ENCODE peak calls at places on chromosomes 4 and X, in nine cellular contexts. One of them, this sample, is unnamed.

GRCh38 chr4:14749910-14750309 is 252.4 kb upstream of the CPEB2 start:
- DNase-seq in heart left ventricle: peak; percentile 36
- DNase-seq in CD8-positive, alpha-beta T cell: no peak
- DNase-seq in endothelial cell of umbilical vein: no peak
- DNase-seq in neural progenitor cell: peak; percentile 35
- DNase-seq in SJSA1: no peak
- DNase-seq in aorta: no peak
- DNase-seq in vagina: no peak
- DNase-seq in CD4-positive, alpha-beta memory T cell: no peak
- DNase-seq in this sample: peak; percentile 2

GRCh38 chrX:132331000-132331399 is 111.8 kb upstream of the RAP2C start:
- DNase-seq in heart left ventricle: no peak
- DNase-seq in CD8-positive, alpha-beta T cell: no peak
- DNase-seq in endothelial cell of umbilical vein: no peak
- DNase-seq in neural progenitor cell: no peak
- DNase-seq in SJSA1: no peak
- DNase-seq in aorta: no peak
- DNase-seq in vagina: no peak
- DNase-seq in CD4-positive, alpha-beta memory T cell: no peak
- DNase-seq in this sample: no peak

GRCh38 chrX:148995661-148996060 is 495.2 kb downstream of the AFF2 start:
- DNase-seq in heart left ventricle: no peak
- DNase-seq in CD8-positive, alpha-beta T cell: no peak
- DNase-seq in endothelial cell of umbilical vein: no peak
- DNase-seq in neural progenitor cell: no peak
- DNase-seq in SJSA1: no peak
- DNase-seq in aorta: no peak
- DNase-seq in vagina: no peak
- DNase-seq in CD4-positive, alpha-beta memory T cell: no peak
- DNase-seq in this sample: no peak

GRCh38 chr4:7328913-7329638 is 105.7 kb downstream of the PSAPL1 start:
- DNase-seq in heart left ventricle: peak; percentile 61
- DNase-seq in CD8-positive, alpha-beta T cell: no peak
- DNase-seq in endothelial cell of umbilical vein: peak; percentile 6
- DNase-seq in neural progenitor cell: no peak
- DNase-seq in SJSA1: peak; percentile 72
- DNase-seq in aorta: peak; percentile 92
- DNase-seq in vagina: no peak
- DNase-seq in CD4-positive, alpha-beta memory T cell: no peak
- DNase-seq in this sample: peak; percentile 56

GRCh38 chrX:130330706-130331105 is 9.0 kb upstream of the SLC25A14 start:
- DNase-seq in heart left ventricle: peak; percentile 18
- DNase-seq in CD8-positive, alpha-beta T cell: peak; percentile 52
- DNase-seq in endothelial cell of umbilical vein: peak; percentile 35
- DNase-seq in neural progenitor cell: peak; percentile 60
- DNase-seq in SJSA1: peak; percentile 44
- DNase-seq in aorta: no peak
- DNase-seq in vagina: no peak
- DNase-seq in CD4-positive, alpha-beta memory T cell: peak; percentile 14
- DNase-seq in this sample: no peak

GRCh38 chrX:153780678-153781427 is at the start of gene SRPK3:
- DNase-seq in heart left ventricle: peak; percentile 50
- DNase-seq in CD8-positive, alpha-beta T cell: no peak
- DNase-seq in endothelial cell of umbilical vein: no peak
- DNase-seq in neural progenitor cell: no peak
- DNase-seq in SJSA1: no peak
- DNase-seq in aorta: no peak
- DNase-seq in vagina: no peak
- DNase-seq in CD4-positive, alpha-beta memory T cell: no peak
- DNase-seq in this sample: no peak

GRCh38 chrX:50536955-50537354 is 66.3 kb upstream of the DGKK start:
- DNase-seq in heart left ventricle: no peak
- DNase-seq in CD8-positive, alpha-beta T cell: no peak
- DNase-seq in endothelial cell of umbilical vein: no peak
- DNase-seq in neural progenitor cell: no peak
- DNase-seq in SJSA1: no peak
- DNase-seq in aorta: no peak
- DNase-seq in vagina: no peak
- DNase-seq in CD4-positive, alpha-beta memory T cell: no peak
- DNase-seq in this sample: no peak

GRCh38 chr4:56990109-56990508 is 11.4 kb downstream of the POLR2B start:
- DNase-seq in heart left ventricle: no peak
- DNase-seq in CD8-positive, alpha-beta T cell: no peak
- DNase-seq in endothelial cell of umbilical vein: no peak
- DNase-seq in neural progenitor cell: no peak
- DNase-seq in SJSA1: no peak
- DNase-seq in aorta: no peak
- DNase-seq in vagina: no peak
- DNase-seq in CD4-positive, alpha-beta memory T cell: no peak
- DNase-seq in this sample: no peak

GRCh38 chr4:78629991-78630541 is 78.5 kb downstream of the ANXA3 start:
- DNase-seq in heart left ventricle: no peak
- DNase-seq in CD8-positive, alpha-beta T cell: no peak
- DNase-seq in endothelial cell of umbilical vein: no peak
- DNase-seq in neural progenitor cell: no peak
- DNase-seq in SJSA1: no peak
- DNase-seq in aorta: no peak
- DNase-seq in vagina: no peak
- DNase-seq in CD4-positive, alpha-beta memory T cell: no peak
- DNase-seq in this sample: no peak

GRCh38 chr4:87018751-87019150 is 83.9 kb downstream of the AFF1 start:
- DNase-seq in heart left ventricle: no peak
- DNase-seq in CD8-positive, alpha-beta T cell: no peak
- DNase-seq in endothelial cell of umbilical vein: no peak
- DNase-seq in neural progenitor cell: no peak
- DNase-seq in SJSA1: no peak
- DNase-seq in aorta: no peak
- DNase-seq in vagina: no peak
- DNase-seq in CD4-positive, alpha-beta memory T cell: no peak
- DNase-seq in this sample: no peak
- H3K27ac ChIP-seq in heart left ventricle: peak overlapping the region; percentile 23
- H3K27ac ChIP-seq in CD8-positive, alpha-beta T cell: no peak overlapping the region
- H3K27ac ChIP-seq in endothelial cell of umbilical vein: no peak overlapping the region
- H3K27ac ChIP-seq in neural progenitor cell: no peak overlapping the region
- H3K27ac ChIP-seq in SJSA1: no peak overlapping the region
- H3K27ac ChIP-seq in aorta: no peak overlapping the region
- H3K27ac ChIP-seq in vagina: peak overlapping the region; percentile 81
- H3K27ac ChIP-seq in CD4-positive, alpha-beta memory T cell: no peak overlapping the region
- H3K27ac ChIP-seq in this sample: no peak overlapping the region

DNA sequence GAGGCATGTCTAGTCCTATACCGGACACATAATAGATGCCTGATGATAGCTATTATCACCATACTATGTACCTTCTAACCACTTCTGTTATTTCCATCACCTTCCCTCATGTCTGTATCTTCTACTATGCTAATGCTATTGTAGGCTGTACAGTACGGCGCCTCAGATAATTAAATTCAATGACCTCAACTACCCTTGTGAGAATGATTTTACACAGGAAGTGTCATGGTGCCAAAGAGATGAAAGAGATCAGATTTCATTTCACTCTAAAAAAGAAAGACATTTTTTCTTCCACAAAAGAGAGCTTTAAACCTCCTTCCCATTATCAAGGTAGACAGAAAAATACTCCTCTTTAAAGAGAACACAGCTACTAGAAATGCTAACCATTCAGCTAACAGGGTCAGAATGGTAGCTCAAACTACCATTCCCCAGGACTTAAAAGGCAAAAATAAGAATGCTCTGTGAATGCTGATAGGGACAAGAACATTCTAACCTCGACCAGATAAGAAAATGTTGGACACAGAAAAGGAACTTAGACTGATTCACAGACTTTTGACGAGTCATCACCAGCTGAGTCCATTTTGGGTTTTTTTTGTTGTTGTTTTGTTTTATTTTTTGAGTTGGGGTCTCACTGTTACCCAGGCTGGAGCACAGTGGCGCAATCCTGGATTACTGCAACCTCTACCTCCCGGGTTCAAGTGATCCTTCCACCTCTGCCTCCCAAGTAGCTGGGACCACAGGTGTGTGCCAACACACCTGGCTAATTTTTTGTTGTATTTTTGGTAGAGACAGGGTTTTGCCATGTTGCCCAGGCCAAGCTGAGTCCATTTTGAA is 99.2 kb upstream of the RAPGEF2 start:
- DNase-seq in heart left ventricle: no peak
- DNase-seq in CD8-positive, alpha-beta T cell: no peak
- DNase-seq in endothelial cell of umbilical vein: peak; percentile 81
- DNase-seq in neural progenitor cell: no peak
- DNase-seq in SJSA1: no peak
- DNase-seq in aorta: no peak
- DNase-seq in vagina: no peak
- DNase-seq in CD4-positive, alpha-beta memory T cell: no peak
- DNase-seq in this sample: no peak
- H3K27ac ChIP-seq in heart left ventricle: no peak overlapping the region
- H3K27ac ChIP-seq in CD8-positive, alpha-beta T cell: no peak overlapping the region
- H3K27ac ChIP-seq in endothelial cell of umbilical vein: peak overlapping the region; percentile 94
- H3K27ac ChIP-seq in neural progenitor cell: no peak overlapping the region
- H3K27ac ChIP-seq in SJSA1: no peak overlapping the region
- H3K27ac ChIP-seq in aorta: no peak overlapping the region
- H3K27ac ChIP-seq in vagina: no peak overlapping the region
- H3K27ac ChIP-seq in CD4-positive, alpha-beta memory T cell: no peak overlapping the region
- H3K27ac ChIP-seq in this sample: no peak overlapping the region

GRCh38 chrX:115693476-115693875 is 132.5 kb downstream of the PLS3 start:
- DNase-seq in heart left ventricle: no peak
- DNase-seq in CD8-positive, alpha-beta T cell: no peak
- DNase-seq in endothelial cell of umbilical vein: no peak
- DNase-seq in neural progenitor cell: peak; percentile 19
- DNase-seq in SJSA1: no peak
- DNase-seq in aorta: peak; percentile 28
- DNase-seq in vagina: no peak
- DNase-seq in CD4-positive, alpha-beta memory T cell: no peak
- DNase-seq in this sample: no peak

GRCh38 chrX:115696939-115697338 is 136.0 kb downstream of the PLS3 start:
- DNase-seq in heart left ventricle: no peak
- DNase-seq in CD8-positive, alpha-beta T cell: no peak
- DNase-seq in endothelial cell of umbilical vein: no peak
- DNase-seq in neural progenitor cell: no peak
- DNase-seq in SJSA1: no peak
- DNase-seq in aorta: no peak
- DNase-seq in vagina: no peak
- DNase-seq in CD4-positive, alpha-beta memory T cell: no peak
- DNase-seq in this sample: no peak

GRCh38 chrX:115690554-115691216 is 129.7 kb downstream of the PLS3 start:
- DNase-seq in heart left ventricle: peak; percentile 25
- DNase-seq in CD8-positive, alpha-beta T cell: no peak
- DNase-seq in endothelial cell of umbilical vein: peak; percentile 85
- DNase-seq in neural progenitor cell: peak; percentile 91
- DNase-seq in SJSA1: peak; percentile 57
- DNase-seq in aorta: peak; percentile 40
- DNase-seq in vagina: no peak
- DNase-seq in CD4-positive, alpha-beta memory T cell: peak; percentile 30
- DNase-seq in this sample: peak; percentile 25

GRCh38 chrX:115696039-115696438 is 135.1 kb downstream of the PLS3 start:
- DNase-seq in heart left ventricle: no peak
- DNase-seq in CD8-positive, alpha-beta T cell: no peak
- DNase-seq in endothelial cell of umbilical vein: no peak
- DNase-seq in neural progenitor cell: no peak
- DNase-seq in SJSA1: no peak
- DNase-seq in aorta: peak; percentile 63
- DNase-seq in vagina: no peak
- DNase-seq in CD4-positive, alpha-beta memory T cell: no peak
- DNase-seq in this sample: no peak

DNA sequence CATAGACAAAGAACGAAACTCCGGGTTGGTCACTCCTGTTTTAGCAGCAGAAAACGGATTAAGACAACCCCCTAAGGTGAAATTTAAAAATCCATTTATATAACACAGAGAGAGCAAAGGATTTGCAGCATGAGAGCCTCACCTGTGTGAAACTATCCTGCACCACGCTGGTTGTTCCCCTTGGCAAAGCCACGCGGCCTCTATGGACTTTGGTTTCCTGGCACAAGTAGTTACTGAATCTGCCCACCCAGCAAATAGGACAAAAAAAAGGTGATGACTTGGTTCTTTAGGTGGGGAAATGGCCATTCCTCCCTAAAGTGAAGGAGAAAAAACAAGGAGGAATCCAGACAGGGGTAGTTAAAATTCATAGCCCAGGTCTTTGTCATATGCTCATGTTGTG is 133.1 kb downstream of the PLS3 start:
- DNase-seq in heart left ventricle: no peak
- DNase-seq in CD8-positive, alpha-beta T cell: no peak
- DNase-seq in endothelial cell of umbilical vein: no peak
- DNase-seq in neural progenitor cell: no peak
- DNase-seq in SJSA1: no peak
- DNase-seq in aorta: no peak
- DNase-seq in vagina: no peak
- DNase-seq in CD4-positive, alpha-beta memory T cell: no peak
- DNase-seq in this sample: no peak
- H3K27ac ChIP-seq in heart left ventricle: no peak overlapping the region
- H3K27ac ChIP-seq in CD8-positive, alpha-beta T cell: no peak overlapping the region
- H3K27ac ChIP-seq in endothelial cell of umbilical vein: no peak overlapping the region
- H3K27ac ChIP-seq in neural progenitor cell: no peak overlapping the region
- H3K27ac ChIP-seq in SJSA1: no peak overlapping the region
- H3K27ac ChIP-seq in aorta: no peak overlapping the region
- H3K27ac ChIP-seq in vagina: no peak overlapping the region
- H3K27ac ChIP-seq in CD4-positive, alpha-beta memory T cell: no peak overlapping the region
- H3K27ac ChIP-seq in this sample: no peak overlapping the region

GRCh38 chr4:128661529-128661928 is 148.0 kb upstream of the JADE1 start:
- DNase-seq in heart left ventricle: no peak
- DNase-seq in CD8-positive, alpha-beta T cell: no peak
- DNase-seq in endothelial cell of umbilical vein: no peak
- DNase-seq in neural progenitor cell: no peak
- DNase-seq in SJSA1: no peak
- DNase-seq in aorta: no peak
- DNase-seq in vagina: no peak
- DNase-seq in CD4-positive, alpha-beta memory T cell: no peak
- DNase-seq in this sample: no peak

GRCh38 chr4:128660361-128660964 is 149.0 kb upstream of the JADE1 start:
- DNase-seq in heart left ventricle: no peak
- DNase-seq in CD8-positive, alpha-beta T cell: no peak
- DNase-seq in endothelial cell of umbilical vein: no peak
- DNase-seq in neural progenitor cell: no peak
- DNase-seq in SJSA1: no peak
- DNase-seq in aorta: no peak
- DNase-seq in vagina: no peak
- DNase-seq in CD4-positive, alpha-beta memory T cell: no peak
- DNase-seq in this sample: no peak

GRCh38 chr4:128654465-128654864 is 155.0 kb upstream of the JADE1 start:
- DNase-seq in heart left ventricle: no peak
- DNase-seq in CD8-positive, alpha-beta T cell: no peak
- DNase-seq in endothelial cell of umbilical vein: no peak
- DNase-seq in neural progenitor cell: peak; percentile 12
- DNase-seq in SJSA1: no peak
- DNase-seq in aorta: no peak
- DNase-seq in vagina: no peak
- DNase-seq in CD4-positive, alpha-beta memory T cell: no peak
- DNase-seq in this sample: no peak

GRCh38 chr4:128657638-128658037 is 151.9 kb upstream of the JADE1 start:
- DNase-seq in heart left ventricle: no peak
- DNase-seq in CD8-positive, alpha-beta T cell: no peak
- DNase-seq in endothelial cell of umbilical vein: no peak
- DNase-seq in neural progenitor cell: no peak
- DNase-seq in SJSA1: no peak
- DNase-seq in aorta: no peak
- DNase-seq in vagina: no peak
- DNase-seq in CD4-positive, alpha-beta memory T cell: no peak
- DNase-seq in this sample: no peak

DNA sequence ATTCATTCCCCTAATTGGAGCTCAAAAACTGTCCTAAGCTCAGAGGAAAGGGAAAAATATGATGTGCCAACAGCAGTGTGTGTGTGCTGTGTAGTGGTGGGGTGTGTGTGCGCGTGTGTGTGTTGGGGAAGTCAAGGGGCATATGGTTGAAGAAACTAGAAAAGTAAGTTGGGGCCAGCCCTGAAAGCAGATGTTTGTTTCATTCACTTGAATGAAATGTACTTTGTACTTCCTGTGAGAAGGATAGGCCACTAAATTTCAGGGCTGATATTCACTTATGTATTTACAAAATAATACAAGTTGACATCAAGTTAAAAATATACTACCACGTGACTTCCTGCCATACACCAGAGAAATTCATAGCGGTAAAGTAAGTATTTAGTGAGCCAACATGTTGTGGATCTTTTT is 151.3 kb upstream of the JADE1 start:
- DNase-seq in heart left ventricle: no peak
- DNase-seq in CD8-positive, alpha-beta T cell: no peak
- DNase-seq in endothelial cell of umbilical vein: no peak
- DNase-seq in neural progenitor cell: no peak
- DNase-seq in SJSA1: no peak
- DNase-seq in aorta: no peak
- DNase-seq in vagina: no peak
- DNase-seq in CD4-positive, alpha-beta memory T cell: no peak
- DNase-seq in this sample: no peak
- H3K27ac ChIP-seq in heart left ventricle: peak overlapping the region; percentile 58
- H3K27ac ChIP-seq in CD8-positive, alpha-beta T cell: no peak overlapping the region
- H3K27ac ChIP-seq in endothelial cell of umbilical vein: no peak overlapping the region
- H3K27ac ChIP-seq in neural progenitor cell: no peak overlapping the region
- H3K27ac ChIP-seq in SJSA1: no peak overlapping the region
- H3K27ac ChIP-seq in aorta: peak overlapping the region; percentile 92
- H3K27ac ChIP-seq in vagina: peak overlapping the region; percentile 54
- H3K27ac ChIP-seq in CD4-positive, alpha-beta memory T cell: no peak overlapping the region
- H3K27ac ChIP-seq in this sample: no peak overlapping the region